ENCODE peak calls at places on chromosomes 2 and 18, in four cellular contexts. X, U, G and P are unnamed samples.

GRCh38 chr2:204072443-204073324 is 136.1 kb downstream of the ICOS start:
- DNase-seq in G (no peak), U (peak), X (no peak), P (peak)

GRCh38 chr2:184920451-184920965 is 322.2 kb downstream of the ZNF804A start:
- DNase-seq in U (peak), X (no peak), G (no peak), P (no peak)

GRCh38 chr2:239927424-239927981 is 97.6 kb downstream of the NDUFA10 start:
- DNase-seq in X (no peak), G (peak), U (peak), P (no peak)

GRCh38 chr18:79372461-79372860 is 23.3 kb upstream of the NFATC1 start:
- DNase-seq in U (no peak), G (no peak), X (no peak), P (no peak)

GRCh38 chr18:69557246-69557781 is 156.6 kb downstream of the DOK6 start:
- DNase-seq in X (no peak), G (no peak), U (no peak), P (no peak)

GRCh38 chr2:120134263-120134662 is 88.9 kb downstream of the TMEM185B start:
- DNase-seq in X (no peak), U (no peak), G (no peak), P (no peak)

GRCh38 chr2:109032229-109032800 is 43.3 kb upstream of the EDAR start:
- DNase-seq in X (no peak), U (no peak), G (no peak), P (peak)

GRCh38 chr2:218397502-218398436 is 1.9 kb upstream of the CTDSP1 start:
- DNase-seq in U (peak), X (peak), G (no peak), P (peak)

GRCh38 chr18:63949068-63949737 is at the start of gene HMSD:
- DNase-seq in U (peak), X (no peak), G (no peak), P (peak)

GRCh38 chr2:26970928-26971627 is 641 bp downstream of the MAPRE3 start:
- DNase-seq in U (peak), X (peak), G (no peak), P (peak)

GRCh38 chr2:128359841-128360240 is 41.2 kb upstream of the HS6ST1 start:
- DNase-seq in U (no peak), X (no peak), G (no peak), P (no peak)

GRCh38 chr2:181563101-181563692 is 93.7 kb downstream of the CERKL start:
- DNase-seq in X (no peak), U (no peak), G (no peak), P (no peak)

GRCh38 chr2:45879406-45879805 is 227.9 kb downstream of the PRKCE start:
- DNase-seq in X (no peak), G (no peak), U (peak), P (no peak)
- TF ChIP-seq CTCF in X (no peak), G (no peak), U (peak), P (no peak)

DNA sequence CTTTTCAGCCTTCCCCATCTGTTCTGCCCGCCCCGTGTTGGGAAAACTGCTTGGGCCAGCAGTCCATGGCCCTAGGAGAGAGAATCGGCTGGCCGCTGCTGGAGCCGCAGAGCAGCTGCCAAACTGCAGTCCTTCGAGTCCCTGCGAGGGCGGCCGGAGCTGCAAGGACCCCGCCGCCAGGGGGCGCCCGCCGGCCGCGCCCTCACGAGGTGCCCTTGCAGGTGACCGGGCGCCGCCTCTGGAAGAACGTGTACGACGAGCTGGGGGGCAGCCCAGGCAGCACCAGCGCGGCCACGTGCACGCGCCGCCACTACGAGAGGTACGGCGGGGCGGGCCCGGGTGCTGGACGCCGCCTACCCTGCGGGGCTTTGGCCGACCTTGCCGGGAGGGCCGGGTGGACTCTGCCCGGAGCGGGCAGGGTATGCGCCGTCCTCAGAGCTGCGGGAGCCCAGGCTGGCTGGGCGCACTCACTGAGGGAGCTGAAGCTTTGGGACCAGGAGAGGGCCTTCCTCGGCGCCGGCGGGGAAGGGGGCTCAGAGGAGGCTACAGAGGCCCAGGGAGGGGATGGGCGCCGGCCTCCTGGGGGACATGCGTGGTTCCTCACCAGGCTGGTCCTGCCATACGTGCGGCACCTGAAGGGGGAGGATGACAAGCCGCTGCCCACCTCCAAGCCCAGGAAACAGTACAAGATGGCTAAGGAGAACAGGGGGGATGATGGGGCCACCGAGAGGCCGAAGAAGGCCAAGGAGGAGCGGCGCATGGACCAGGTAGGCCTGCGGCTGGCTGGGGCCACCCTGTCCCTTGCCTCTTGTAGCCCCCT is 13.6 kb downstream of the ARID5A start:
- DNase-seq in U (no peak), G (no peak), X (no peak), P (no peak)
- TF ChIP-seq CTCF in U (no peak), G (peak), X (peak), P (peak)

DNA sequence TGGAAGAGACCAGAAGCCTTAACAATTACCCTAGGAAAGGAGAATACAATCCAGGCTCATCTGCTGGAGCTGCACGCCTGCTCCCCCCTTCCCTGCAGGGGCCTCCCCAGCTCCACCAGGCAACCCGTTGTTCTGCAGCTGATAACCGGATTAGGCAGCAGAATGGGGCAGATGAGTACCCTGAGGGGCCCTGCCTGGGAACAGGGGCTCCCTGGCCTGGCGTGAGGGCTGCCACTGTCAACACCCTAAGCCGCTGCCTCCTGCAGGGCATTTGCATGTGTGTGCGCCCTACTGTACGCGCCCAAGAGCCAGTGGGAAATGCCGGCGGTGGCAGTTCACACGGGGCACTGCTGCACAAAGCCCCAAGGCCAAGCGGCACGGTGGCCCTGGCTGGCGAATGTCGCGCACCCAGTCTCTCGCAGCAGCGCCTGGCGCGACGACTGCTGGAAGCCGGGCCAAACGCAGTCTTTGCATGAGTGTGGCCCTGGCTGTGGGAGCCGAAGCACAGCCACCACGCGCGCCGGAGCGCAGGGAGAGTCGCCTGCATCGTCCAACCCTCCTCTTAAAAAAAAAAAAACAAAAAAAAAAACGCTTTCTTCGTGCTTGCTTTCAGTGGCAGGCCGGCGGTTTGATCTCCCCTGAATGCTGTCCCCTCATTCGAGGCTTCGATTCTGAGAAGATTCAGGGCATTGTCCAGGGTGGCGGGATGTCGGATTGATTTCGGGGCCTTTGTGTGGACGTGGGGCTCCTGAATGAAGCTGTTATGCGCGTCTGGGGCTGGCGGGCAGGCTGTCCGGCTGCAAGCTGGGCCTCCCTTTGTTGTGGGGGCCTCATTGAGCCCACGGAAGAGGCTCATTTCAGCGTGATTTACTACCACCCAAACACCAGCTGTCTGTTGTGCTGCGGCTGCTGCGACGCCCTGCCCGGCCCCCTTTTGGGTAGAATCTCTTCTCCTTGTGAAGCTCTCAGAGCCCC is 63.8 kb downstream of the SETBP1 start:
- DNase-seq in G (no peak), U (peak), X (no peak), P (peak)
- TF ChIP-seq CTCF in G (no peak), U (no peak), X (no peak), P (no peak)

DNA sequence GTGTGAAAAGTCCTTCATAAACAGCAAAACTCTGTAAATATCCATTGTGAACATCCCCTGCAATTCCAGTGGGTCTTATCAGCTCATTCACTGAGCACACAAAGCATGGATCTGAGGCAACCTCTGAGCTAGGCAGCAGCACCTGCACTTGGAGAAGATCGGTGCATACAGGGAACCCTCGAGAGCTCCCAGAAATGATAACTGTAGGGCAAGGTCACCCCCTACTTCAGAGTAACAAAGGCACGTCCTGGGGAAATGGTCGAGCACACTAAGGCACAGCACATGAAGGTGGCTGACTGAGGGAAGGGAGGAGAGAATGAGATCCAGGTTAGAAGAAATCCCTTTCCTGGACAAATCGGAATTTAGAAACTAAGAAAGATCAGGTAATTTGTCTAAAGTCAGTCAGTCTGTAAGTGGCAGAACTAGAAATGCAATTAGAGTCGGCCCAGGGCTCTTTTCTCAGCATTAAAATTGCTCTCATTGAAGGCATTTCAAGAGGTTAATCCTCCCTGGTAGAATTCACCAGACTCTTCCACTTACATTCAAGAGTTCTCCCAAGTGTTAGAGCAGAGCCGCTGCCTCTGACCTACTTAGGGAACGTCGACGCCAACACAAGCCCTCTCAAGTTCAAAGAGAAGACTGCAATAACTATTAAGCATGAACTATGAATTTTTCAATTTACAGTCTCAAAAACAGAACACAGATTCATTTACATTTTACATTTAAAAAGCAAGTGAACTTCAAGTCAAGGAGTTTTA is 45.9 kb downstream of the PXDN start:
- DNase-seq in X (no peak), G (no peak), U (no peak), P (no peak)
- TF ChIP-seq CTCF in X (no peak), G (no peak), U (no peak), P (no peak)